ENCODE peak calls at places on chromosomes 6 and 20, in eight cellular contexts. One of them, this sample, is unnamed.

GRCh38 chr6:15752820-15753219 is 90.0 kb upstream of the DTNBP1 start:
- DNase-seq in tibial artery: no peak
- DNase-seq in caudate nucleus: no peak
- DNase-seq in type B pancreatic cell: no peak
- DNase-seq in transverse colon: no peak
- DNase-seq in lung microvascular endothelial cell: no peak
- DNase-seq in endothelial cell: no peak
- DNase-seq in retina: no peak
- DNase-seq in this sample: no peak

GRCh38 chr6:91994787-91995186 is 1407.9 kb upstream of the MAP3K7 start:
- DNase-seq in type B pancreatic cell: no peak
- DNase-seq in retina: no peak
- DNase-seq in transverse colon: no peak
- DNase-seq in tibial artery: no peak
- DNase-seq in caudate nucleus: no peak
- DNase-seq in lung microvascular endothelial cell: no peak
- DNase-seq in endothelial cell: no peak
- DNase-seq in this sample: no peak

GRCh38 chr6:136209496-136209895 is 40.6 kb downstream of the MTFR2 start:
- DNase-seq in tibial artery: no peak
- DNase-seq in caudate nucleus: no peak
- DNase-seq in lung microvascular endothelial cell: no peak
- DNase-seq in endothelial cell: no peak
- DNase-seq in transverse colon: no peak
- DNase-seq in type B pancreatic cell: no peak
- DNase-seq in retina: no peak
- DNase-seq in this sample: no peak

GRCh38 chr6:99522531-99522930 is 7.3 kb upstream of the USP45 start:
- DNase-seq in retina: no peak
- DNase-seq in endothelial cell: no peak
- DNase-seq in tibial artery: no peak
- DNase-seq in lung microvascular endothelial cell: peak; percentile 25
- DNase-seq in caudate nucleus: no peak
- DNase-seq in type B pancreatic cell: no peak
- DNase-seq in transverse colon: no peak
- DNase-seq in this sample: no peak

GRCh38 chr20:5544702-5545101 is 205.5 kb upstream of the SHLD1 start:
- DNase-seq in retina: no peak
- DNase-seq in tibial artery: no peak
- DNase-seq in endothelial cell: no peak
- DNase-seq in type B pancreatic cell: no peak
- DNase-seq in lung microvascular endothelial cell: no peak
- DNase-seq in transverse colon: no peak
- DNase-seq in caudate nucleus: peak; percentile 62
- DNase-seq in this sample: no peak

GRCh38 chr6:45504947-45505346 is 127.2 kb upstream of the SUPT3H start:
- DNase-seq in lung microvascular endothelial cell: peak; percentile 60
- DNase-seq in caudate nucleus: no peak
- DNase-seq in tibial artery: no peak
- DNase-seq in transverse colon: no peak
- DNase-seq in endothelial cell: peak; percentile 30
- DNase-seq in type B pancreatic cell: no peak
- DNase-seq in retina: peak; percentile 30
- DNase-seq in this sample: no peak

GRCh38 chr20:29298759-29299613 is 1958.5 kb upstream of the DEFB115 start:
- DNase-seq in retina: no peak
- DNase-seq in endothelial cell: no peak
- DNase-seq in type B pancreatic cell: no peak
- DNase-seq in lung microvascular endothelial cell: no peak
- DNase-seq in caudate nucleus: no peak
- DNase-seq in transverse colon: no peak
- DNase-seq in tibial artery: no peak
- DNase-seq in this sample: no peak

GRCh38 chr20:44166477-44166876 is 20.5 kb downstream of the JPH2 start:
- DNase-seq in endothelial cell: no peak
- DNase-seq in type B pancreatic cell: no peak
- DNase-seq in lung microvascular endothelial cell: no peak
- DNase-seq in tibial artery: peak; percentile 67
- DNase-seq in transverse colon: no peak
- DNase-seq in retina: peak; percentile 13
- DNase-seq in caudate nucleus: no peak
- DNase-seq in this sample: no peak

GRCh38 chr6:142819603-142820335 is 125.2 kb downstream of the HIVEP2 start:
- DNase-seq in type B pancreatic cell: no peak
- DNase-seq in retina: no peak
- DNase-seq in lung microvascular endothelial cell: peak; percentile 91
- DNase-seq in transverse colon: no peak
- DNase-seq in tibial artery: no peak
- DNase-seq in endothelial cell: no peak
- DNase-seq in caudate nucleus: no peak
- DNase-seq in this sample: no peak

GRCh38 chr20:52852695-52853094 is 119.5 kb upstream of the TSHZ2 start:
- DNase-seq in endothelial cell: no peak
- DNase-seq in caudate nucleus: no peak
- DNase-seq in retina: no peak
- DNase-seq in type B pancreatic cell: no peak
- DNase-seq in tibial artery: no peak
- DNase-seq in transverse colon: no peak
- DNase-seq in lung microvascular endothelial cell: no peak
- DNase-seq in this sample: no peak

GRCh38 chr6:144894240-144894639 is 609.1 kb downstream of the UTRN start:
- DNase-seq in type B pancreatic cell: no peak
- DNase-seq in retina: no peak
- DNase-seq in tibial artery: no peak
- DNase-seq in endothelial cell: no peak
- DNase-seq in caudate nucleus: no peak
- DNase-seq in lung microvascular endothelial cell: no peak
- DNase-seq in transverse colon: no peak
- DNase-seq in this sample: no peak

GRCh38 chr6:91288741-91289140 is 701.9 kb upstream of the MAP3K7 start:
- DNase-seq in endothelial cell: no peak
- DNase-seq in caudate nucleus: no peak
- DNase-seq in transverse colon: no peak
- DNase-seq in tibial artery: no peak
- DNase-seq in retina: no peak
- DNase-seq in type B pancreatic cell: no peak
- DNase-seq in lung microvascular endothelial cell: no peak
- DNase-seq in this sample: no peak

GRCh38 chr6:3876866-3877265 is 27.7 kb downstream of the FAM50B start:
- DNase-seq in lung microvascular endothelial cell: peak; percentile 42
- DNase-seq in retina: no peak
- DNase-seq in tibial artery: peak; percentile 60
- DNase-seq in caudate nucleus: no peak
- DNase-seq in type B pancreatic cell: no peak
- DNase-seq in transverse colon: no peak
- DNase-seq in endothelial cell: no peak
- DNase-seq in this sample: no peak

GRCh38 chr20:36754656-36755222 is 8.8 kb upstream of the NDRG3 start:
- DNase-seq in endothelial cell: peak; percentile 68
- DNase-seq in lung microvascular endothelial cell: peak; percentile 86
- DNase-seq in tibial artery: no peak
- DNase-seq in transverse colon: peak; percentile 54
- DNase-seq in caudate nucleus: peak; percentile 11
- DNase-seq in type B pancreatic cell: no peak
- DNase-seq in retina: peak; percentile 68
- DNase-seq in this sample: no peak

GRCh38 chr20:17966432-17967312 is 1.9 kb downstream of the SNX5 start:
- DNase-seq in transverse colon: no peak
- DNase-seq in type B pancreatic cell: no peak
- DNase-seq in caudate nucleus: no peak
- DNase-seq in lung microvascular endothelial cell: peak; percentile 55
- DNase-seq in endothelial cell: no peak
- DNase-seq in retina: no peak
- DNase-seq in tibial artery: no peak
- DNase-seq in this sample: no peak

GRCh38 chr6:143842902-143843688 is at the start of gene LTV1:
- DNase-seq in tibial artery: peak; percentile 95
- DNase-seq in endothelial cell: peak; percentile 94
- DNase-seq in transverse colon: peak; percentile 97
- DNase-seq in retina: peak; percentile 99
- DNase-seq in caudate nucleus: peak; percentile 95
- DNase-seq in type B pancreatic cell: peak; percentile 96
- DNase-seq in lung microvascular endothelial cell: peak; percentile 97
- DNase-seq in this sample: peak; percentile 98

GRCh38 chr6:81750660-81751387 is 1.7 kb downstream of the TENT5A start:
- DNase-seq in transverse colon: no peak
- DNase-seq in type B pancreatic cell: no peak
- DNase-seq in endothelial cell: no peak
- DNase-seq in retina: no peak
- DNase-seq in caudate nucleus: no peak
- DNase-seq in lung microvascular endothelial cell: no peak
- DNase-seq in tibial artery: no peak
- DNase-seq in this sample: no peak

GRCh38 chr20:2858591-2858990 is 14.7 kb upstream of the PTPRA start:
- DNase-seq in retina: no peak
- DNase-seq in tibial artery: no peak
- DNase-seq in transverse colon: no peak
- DNase-seq in caudate nucleus: no peak
- DNase-seq in endothelial cell: no peak
- DNase-seq in lung microvascular endothelial cell: no peak
- DNase-seq in type B pancreatic cell: no peak
- DNase-seq in this sample: no peak

GRCh38 chr20:54126809-54127655 is 46.8 kb downstream of the CYP24A1 start:
- DNase-seq in retina: no peak
- DNase-seq in lung microvascular endothelial cell: no peak
- DNase-seq in tibial artery: no peak
- DNase-seq in transverse colon: no peak
- DNase-seq in type B pancreatic cell: no peak
- DNase-seq in caudate nucleus: no peak
- DNase-seq in endothelial cell: no peak
- DNase-seq in this sample: no peak

GRCh38 chr6:37556884-37557644 is 57.4 kb upstream of the CCDC167 start:
- DNase-seq in tibial artery: no peak
- DNase-seq in retina: no peak
- DNase-seq in endothelial cell: no peak
- DNase-seq in type B pancreatic cell: no peak
- DNase-seq in caudate nucleus: no peak
- DNase-seq in lung microvascular endothelial cell: no peak
- DNase-seq in transverse colon: no peak
- DNase-seq in this sample: no peak

GRCh38 chr20:53943522-53944291 is 126.7 kb downstream of the BCAS1 start:
- DNase-seq in lung microvascular endothelial cell: peak; percentile 53
- DNase-seq in transverse colon: no peak
- DNase-seq in tibial artery: no peak
- DNase-seq in caudate nucleus: no peak
- DNase-seq in type B pancreatic cell: no peak
- DNase-seq in endothelial cell: no peak
- DNase-seq in retina: peak; percentile 46
- DNase-seq in this sample: no peak

GRCh38 chr20:5172903-5173463 is 46.2 kb downstream of the CDS2 start:
- DNase-seq in caudate nucleus: no peak
- DNase-seq in type B pancreatic cell: no peak
- DNase-seq in lung microvascular endothelial cell: no peak
- DNase-seq in tibial artery: no peak
- DNase-seq in transverse colon: no peak
- DNase-seq in retina: no peak
- DNase-seq in endothelial cell: no peak
- DNase-seq in this sample: no peak